ENCODE peak calls at places on chromosomes 5 and 9, in ten cellular contexts. E is transverse colon; Z is stimulated activated naive B cell treated with anti-CD40 and anti-IgM and Interleukin-4, amounts not matched to agents 10 μg/mL and 1 μg/mL and 100 μg/mL, for 72 hours; Y is SJSA1; H is T1000; X is astrocyte of the spinal cord; U is activated naive CD4-positive, alpha-beta T cell; D is stimulated activated CD4-positive, alpha-beta T cell treated with anti-CD3 and anti-CD28 coated beads, Interleukin-4, amount 100 ng/mL, for 1 hour; C is stimulated activated CD8-positive, alpha-beta memory T cell treated with anti-CD3 and anti-CD28 coated beads, Interleukin-15, amount 100 ng/mL, for 1 hour; R is iris pigment epithelial cell. V is an unnamed sample.

GRCh38 chr5:86737579-86737978 is 119.8 kb downstream of the COX7C start:
- DNase-seq in Y (no peak), C (no peak), D (no peak), Z (no peak), U (no peak), R (no peak), H (no peak), X (no peak), E (no peak), V (no peak)

GRCh38 chr5:126519637-126520592 is 75.1 kb downstream of the ALDH7A1 start:
- DNase-seq in Y (no peak), D (no peak), H (no peak), C (no peak), U (no peak), E (peak; percentile 29), X (peak; percentile 51), Z (no peak), R (peak; percentile 20), V (no peak)

GRCh38 chr5:59766394-59766793 is 127.1 kb downstream of the PDE4D start:
- DNase-seq in Y (no peak), E (peak; percentile 43), X (no peak), R (peak; percentile 71), U (no peak), C (no peak), D (no peak), Z (no peak), H (no peak), V (no peak)

GRCh38 chr5:133970325-133970671 is 1.9 kb upstream of the C5orf15 start:
- DNase-seq in H (no peak), Z (no peak), D (no peak), Y (peak; percentile 39), U (no peak), C (no peak), R (no peak), X (no peak), E (no peak), V (no peak)

GRCh38 chr5:130885027-130885426 is 280.0 kb downstream of the HINT1 start:
- DNase-seq in E (peak; percentile 54), D (no peak), Z (no peak), X (no peak), H (no peak), C (no peak), R (no peak), U (no peak), Y (no peak), V (no peak)

GRCh38 chr5:1971944-1972343 is 89.2 kb upstream of the IRX4 start:
- DNase-seq in H (no peak), Y (no peak), R (no peak), X (no peak), E (no peak), D (no peak), U (no peak), Z (no peak), C (no peak), V (no peak)

GRCh38 chr5:6504677-6505414 is 56.2 kb downstream of the UBE2QL1 start:
- DNase-seq in Y (no peak), Z (no peak), U (no peak), E (no peak), C (no peak), D (no peak), H (peak; percentile 5), X (peak; percentile 68), R (peak; percentile 7), V (no peak)

GRCh38 chr5:132445640-132445923 is 45.0 kb downstream of the IRF1 start:
- DNase-seq in Y (no peak), R (no peak), E (no peak), Z (no peak), H (no peak), D (no peak), X (no peak), C (no peak), U (no peak), V (no peak)

GRCh38 chr9:133821606-133822438 is 83.7 kb upstream of the SARDH start:
- DNase-seq in E (no peak), Y (no peak), Z (peak; percentile 64), C (no peak), D (no peak), H (no peak), X (peak; percentile 76), U (no peak), R (no peak), V (no peak)

GRCh38 chr5:132363431-132364112 is 5.9 kb upstream of the SLC22A5 start:
- DNase-seq in R (peak; percentile 96), C (no peak), X (peak; percentile 81), U (no peak), Z (no peak), H (peak; percentile 53), D (no peak), E (no peak), Y (no peak), V (peak; percentile 39)

GRCh38 chr5:113922343-113922742 is 408.8 kb downstream of the YTHDC2 start:
- DNase-seq in Y (no peak), H (no peak), E (no peak), X (no peak), D (no peak), U (no peak), R (no peak), Z (no peak), C (no peak), V (no peak)

GRCh38 chr5:125196479-125197183 is 450.2 kb upstream of the ZNF608 start:
- DNase-seq in H (no peak), C (no peak), E (no peak), U (no peak), R (no peak), Z (no peak), X (no peak), D (no peak), Y (no peak), V (no peak)

V was measured in AG04450.